ENCODE peak calls at places on chromosomes 7 and 10, in nine cellular contexts. One of them, this sample, is unnamed.

GRCh38 chr7:102985176-102985783 is 72.5 kb downstream of the LRRC17 start:
- DNase-seq in GM03348: no peak
- DNase-seq in NCI-H1105 treated with DMSO at 0.1 percent for 48 hours: no peak
- DNase-seq in occipital lobe: no peak
- DNase-seq in KBM-7: no peak
- DNase-seq in neuronal stem cell: no peak
- DNase-seq in skeletal muscle cell: no peak
- DNase-seq in activated T-helper 1 cell treated with anti-CD3 and anti-CD28 coated beads, Interleukin-2, amount 50 U/mL, for 16 hours: no peak
- DNase-seq in right atrium auricular region: no peak
- DNase-seq in this sample: no peak

GRCh38 chr10:33193867-33194521 is 140.5 kb downstream of the NRP1 start:
- DNase-seq in right atrium auricular region: peak
- DNase-seq in GM03348: peak
- DNase-seq in occipital lobe: no peak
- DNase-seq in KBM-7: no peak
- DNase-seq in skeletal muscle cell: peak
- DNase-seq in NCI-H1105 treated with DMSO at 0.1 percent for 48 hours: no peak
- DNase-seq in neuronal stem cell: no peak
- DNase-seq in activated T-helper 1 cell treated with anti-CD3 and anti-CD28 coated beads, Interleukin-2, amount 50 U/mL, for 16 hours: no peak
- DNase-seq in this sample: no peak

GRCh38 chr7:141649137-141649864 is 52.7 kb downstream of the DENND11 start:
- DNase-seq in KBM-7: no peak
- DNase-seq in right atrium auricular region: no peak
- DNase-seq in activated T-helper 1 cell treated with anti-CD3 and anti-CD28 coated beads, Interleukin-2, amount 50 U/mL, for 16 hours: no peak
- DNase-seq in neuronal stem cell: no peak
- DNase-seq in GM03348: no peak
- DNase-seq in skeletal muscle cell: no peak
- DNase-seq in NCI-H1105 treated with DMSO at 0.1 percent for 48 hours: no peak
- DNase-seq in occipital lobe: no peak
- DNase-seq in this sample: no peak

GRCh38 chr7:115223959-115224358 is 302.1 kb downstream of the MDFIC start:
- DNase-seq in activated T-helper 1 cell treated with anti-CD3 and anti-CD28 coated beads, Interleukin-2, amount 50 U/mL, for 16 hours: no peak
- DNase-seq in right atrium auricular region: no peak
- DNase-seq in occipital lobe: no peak
- DNase-seq in skeletal muscle cell: no peak
- DNase-seq in NCI-H1105 treated with DMSO at 0.1 percent for 48 hours: no peak
- DNase-seq in GM03348: no peak
- DNase-seq in KBM-7: no peak
- DNase-seq in neuronal stem cell: no peak
- DNase-seq in this sample: no peak

GRCh38 chr10:69327463-69328345 is 49.4 kb downstream of the HK1 start:
- DNase-seq in occipital lobe: peak
- DNase-seq in skeletal muscle cell: no peak
- DNase-seq in neuronal stem cell: no peak
- DNase-seq in GM03348: no peak
- DNase-seq in right atrium auricular region: peak
- DNase-seq in KBM-7: no peak
- DNase-seq in activated T-helper 1 cell treated with anti-CD3 and anti-CD28 coated beads, Interleukin-2, amount 50 U/mL, for 16 hours: peak
- DNase-seq in NCI-H1105 treated with DMSO at 0.1 percent for 48 hours: no peak
- DNase-seq in this sample: peak

GRCh38 chr7:54788664-54789063 is 29.7 kb upstream of the SEC61G start:
- DNase-seq in neuronal stem cell: peak
- DNase-seq in NCI-H1105 treated with DMSO at 0.1 percent for 48 hours: peak
- DNase-seq in KBM-7: peak
- DNase-seq in GM03348: peak
- DNase-seq in right atrium auricular region: peak
- DNase-seq in activated T-helper 1 cell treated with anti-CD3 and anti-CD28 coated beads, Interleukin-2, amount 50 U/mL, for 16 hours: no peak
- DNase-seq in skeletal muscle cell: peak
- DNase-seq in occipital lobe: peak
- DNase-seq in this sample: peak

GRCh38 chr7:139753079-139753692 is 24.6 kb downstream of the HIPK2 start:
- DNase-seq in activated T-helper 1 cell treated with anti-CD3 and anti-CD28 coated beads, Interleukin-2, amount 50 U/mL, for 16 hours: no peak
- DNase-seq in neuronal stem cell: no peak
- DNase-seq in GM03348: peak
- DNase-seq in NCI-H1105 treated with DMSO at 0.1 percent for 48 hours: no peak
- DNase-seq in KBM-7: no peak
- DNase-seq in right atrium auricular region: no peak
- DNase-seq in skeletal muscle cell: no peak
- DNase-seq in occipital lobe: no peak
- DNase-seq in this sample: no peak

GRCh38 chr10:77305650-77306632 is 331.7 kb downstream of the KCNMA1 start:
- DNase-seq in neuronal stem cell: no peak
- DNase-seq in activated T-helper 1 cell treated with anti-CD3 and anti-CD28 coated beads, Interleukin-2, amount 50 U/mL, for 16 hours: no peak
- DNase-seq in GM03348: peak
- DNase-seq in NCI-H1105 treated with DMSO at 0.1 percent for 48 hours: no peak
- DNase-seq in skeletal muscle cell: no peak
- DNase-seq in right atrium auricular region: no peak
- DNase-seq in occipital lobe: no peak
- DNase-seq in KBM-7: no peak
- DNase-seq in this sample: peak

GRCh38 chr7:32774411-32774970 is 117.1 kb downstream of the KBTBD2 start:
- DNase-seq in KBM-7: no peak
- DNase-seq in activated T-helper 1 cell treated with anti-CD3 and anti-CD28 coated beads, Interleukin-2, amount 50 U/mL, for 16 hours: no peak
- DNase-seq in skeletal muscle cell: no peak
- DNase-seq in right atrium auricular region: no peak
- DNase-seq in occipital lobe: no peak
- DNase-seq in neuronal stem cell: no peak
- DNase-seq in GM03348: no peak
- DNase-seq in NCI-H1105 treated with DMSO at 0.1 percent for 48 hours: no peak
- DNase-seq in this sample: no peak

GRCh38 chr7:10655031-10655430 is 318.6 kb upstream of the PHF14 start:
- DNase-seq in GM03348: no peak
- DNase-seq in right atrium auricular region: no peak
- DNase-seq in neuronal stem cell: no peak
- DNase-seq in activated T-helper 1 cell treated with anti-CD3 and anti-CD28 coated beads, Interleukin-2, amount 50 U/mL, for 16 hours: no peak
- DNase-seq in skeletal muscle cell: no peak
- DNase-seq in KBM-7: no peak
- DNase-seq in NCI-H1105 treated with DMSO at 0.1 percent for 48 hours: no peak
- DNase-seq in occipital lobe: no peak
- DNase-seq in this sample: no peak

GRCh38 chr10:5575482-5576153 is 50.9 kb downstream of the CALML3 start:
- DNase-seq in occipital lobe: no peak
- DNase-seq in skeletal muscle cell: no peak
- DNase-seq in KBM-7: no peak
- DNase-seq in NCI-H1105 treated with DMSO at 0.1 percent for 48 hours: peak
- DNase-seq in neuronal stem cell: no peak
- DNase-seq in activated T-helper 1 cell treated with anti-CD3 and anti-CD28 coated beads, Interleukin-2, amount 50 U/mL, for 16 hours: no peak
- DNase-seq in GM03348: peak
- DNase-seq in right atrium auricular region: no peak
- DNase-seq in this sample: no peak

GRCh38 chr7:47516985-47517590 is 64.8 kb downstream of the TNS3 start:
- DNase-seq in GM03348: no peak
- DNase-seq in skeletal muscle cell: no peak
- DNase-seq in neuronal stem cell: no peak
- DNase-seq in NCI-H1105 treated with DMSO at 0.1 percent for 48 hours: no peak
- DNase-seq in activated T-helper 1 cell treated with anti-CD3 and anti-CD28 coated beads, Interleukin-2, amount 50 U/mL, for 16 hours: no peak
- DNase-seq in right atrium auricular region: no peak
- DNase-seq in occipital lobe: no peak
- DNase-seq in KBM-7: peak
- DNase-seq in this sample: no peak

GRCh38 chr10:51076442-51076841 is 2.2 kb downstream of the PRKG1 start:
- DNase-seq in KBM-7: no peak
- DNase-seq in occipital lobe: no peak
- DNase-seq in right atrium auricular region: no peak
- DNase-seq in activated T-helper 1 cell treated with anti-CD3 and anti-CD28 coated beads, Interleukin-2, amount 50 U/mL, for 16 hours: no peak
- DNase-seq in skeletal muscle cell: no peak
- DNase-seq in GM03348: no peak
- DNase-seq in NCI-H1105 treated with DMSO at 0.1 percent for 48 hours: no peak
- DNase-seq in neuronal stem cell: no peak
- DNase-seq in this sample: no peak

GRCh38 chr7:74006451-74007259 is 21.3 kb upstream of the ELN start:
- DNase-seq in skeletal muscle cell: no peak
- DNase-seq in neuronal stem cell: no peak
- DNase-seq in NCI-H1105 treated with DMSO at 0.1 percent for 48 hours: no peak
- DNase-seq in GM03348: no peak
- DNase-seq in right atrium auricular region: no peak
- DNase-seq in occipital lobe: no peak
- DNase-seq in KBM-7: no peak
- DNase-seq in activated T-helper 1 cell treated with anti-CD3 and anti-CD28 coated beads, Interleukin-2, amount 50 U/mL, for 16 hours: no peak
- DNase-seq in this sample: no peak

GRCh38 chr7:70569335-70569819 is 562.6 kb upstream of the GALNT17 start:
- DNase-seq in occipital lobe: no peak
- DNase-seq in activated T-helper 1 cell treated with anti-CD3 and anti-CD28 coated beads, Interleukin-2, amount 50 U/mL, for 16 hours: no peak
- DNase-seq in KBM-7: no peak
- DNase-seq in GM03348: no peak
- DNase-seq in right atrium auricular region: no peak
- DNase-seq in skeletal muscle cell: peak
- DNase-seq in neuronal stem cell: no peak
- DNase-seq in NCI-H1105 treated with DMSO at 0.1 percent for 48 hours: peak
- DNase-seq in this sample: no peak

GRCh38 chr7:87152112-87152896 is at the start of gene DMTF1:
- DNase-seq in GM03348: peak
- DNase-seq in NCI-H1105 treated with DMSO at 0.1 percent for 48 hours: peak
- DNase-seq in KBM-7: peak
- DNase-seq in activated T-helper 1 cell treated with anti-CD3 and anti-CD28 coated beads, Interleukin-2, amount 50 U/mL, for 16 hours: peak
- DNase-seq in skeletal muscle cell: peak
- DNase-seq in right atrium auricular region: peak
- DNase-seq in occipital lobe: peak
- DNase-seq in neuronal stem cell: peak
- DNase-seq in this sample: peak

GRCh38 chr7:143492799-143493568 is 15.3 kb downstream of the TAS2R41 start:
- DNase-seq in NCI-H1105 treated with DMSO at 0.1 percent for 48 hours: no peak
- DNase-seq in neuronal stem cell: no peak
- DNase-seq in GM03348: peak
- DNase-seq in skeletal muscle cell: no peak
- DNase-seq in KBM-7: no peak
- DNase-seq in right atrium auricular region: no peak
- DNase-seq in activated T-helper 1 cell treated with anti-CD3 and anti-CD28 coated beads, Interleukin-2, amount 50 U/mL, for 16 hours: no peak
- DNase-seq in occipital lobe: no peak
- DNase-seq in this sample: no peak

GRCh38 chr7:22052650-22053336 is 107.1 kb upstream of the CDCA7L start:
- DNase-seq in activated T-helper 1 cell treated with anti-CD3 and anti-CD28 coated beads, Interleukin-2, amount 50 U/mL, for 16 hours: no peak
- DNase-seq in skeletal muscle cell: no peak
- DNase-seq in KBM-7: no peak
- DNase-seq in occipital lobe: no peak
- DNase-seq in GM03348: no peak
- DNase-seq in right atrium auricular region: no peak
- DNase-seq in NCI-H1105 treated with DMSO at 0.1 percent for 48 hours: no peak
- DNase-seq in neuronal stem cell: no peak
- DNase-seq in this sample: no peak

GRCh38 chr7:2084331-2084730 is 148.4 kb downstream of the MAD1L1 start:
- DNase-seq in right atrium auricular region: no peak
- DNase-seq in occipital lobe: no peak
- DNase-seq in neuronal stem cell: no peak
- DNase-seq in skeletal muscle cell: no peak
- DNase-seq in GM03348: no peak
- DNase-seq in NCI-H1105 treated with DMSO at 0.1 percent for 48 hours: no peak
- DNase-seq in activated T-helper 1 cell treated with anti-CD3 and anti-CD28 coated beads, Interleukin-2, amount 50 U/mL, for 16 hours: no peak
- DNase-seq in KBM-7: no peak
- DNase-seq in this sample: no peak

GRCh38 chr7:37960483-37960882 is 40.0 kb downstream of the EPDR1 start:
- DNase-seq in GM03348: no peak
- DNase-seq in neuronal stem cell: no peak
- DNase-seq in NCI-H1105 treated with DMSO at 0.1 percent for 48 hours: no peak
- DNase-seq in occipital lobe: no peak
- DNase-seq in right atrium auricular region: no peak
- DNase-seq in activated T-helper 1 cell treated with anti-CD3 and anti-CD28 coated beads, Interleukin-2, amount 50 U/mL, for 16 hours: no peak
- DNase-seq in KBM-7: no peak
- DNase-seq in skeletal muscle cell: no peak
- DNase-seq in this sample: no peak

GRCh38 chr7:74288034-74288881 is 949 bp upstream of the CLIP2 start:
- DNase-seq in GM03348: no peak
- DNase-seq in KBM-7: peak
- DNase-seq in neuronal stem cell: no peak
- DNase-seq in occipital lobe: no peak
- DNase-seq in activated T-helper 1 cell treated with anti-CD3 and anti-CD28 coated beads, Interleukin-2, amount 50 U/mL, for 16 hours: no peak
- DNase-seq in right atrium auricular region: no peak
- DNase-seq in NCI-H1105 treated with DMSO at 0.1 percent for 48 hours: no peak
- DNase-seq in skeletal muscle cell: no peak
- DNase-seq in this sample: no peak

GRCh38 chr10:131433566-131433965 is 122.0 kb upstream of the TCERG1L start:
- DNase-seq in skeletal muscle cell: no peak
- DNase-seq in right atrium auricular region: no peak
- DNase-seq in KBM-7: no peak
- DNase-seq in activated T-helper 1 cell treated with anti-CD3 and anti-CD28 coated beads, Interleukin-2, amount 50 U/mL, for 16 hours: no peak
- DNase-seq in NCI-H1105 treated with DMSO at 0.1 percent for 48 hours: no peak
- DNase-seq in GM03348: no peak
- DNase-seq in neuronal stem cell: no peak
- DNase-seq in occipital lobe: no peak
- DNase-seq in this sample: no peak

GRCh38 chr7:6443372-6443941 is 4.3 kb downstream of the DAGLB start:
- DNase-seq in right atrium auricular region: no peak
- DNase-seq in activated T-helper 1 cell treated with anti-CD3 and anti-CD28 coated beads, Interleukin-2, amount 50 U/mL, for 16 hours: no peak
- DNase-seq in NCI-H1105 treated with DMSO at 0.1 percent for 48 hours: no peak
- DNase-seq in neuronal stem cell: no peak
- DNase-seq in skeletal muscle cell: peak
- DNase-seq in occipital lobe: no peak
- DNase-seq in GM03348: peak
- DNase-seq in KBM-7: no peak
- DNase-seq in this sample: no peak

GRCh38 chr7:1419688-1420087 is 39.6 kb downstream of the MICALL2 start:
- DNase-seq in NCI-H1105 treated with DMSO at 0.1 percent for 48 hours: no peak
- DNase-seq in neuronal stem cell: no peak
- DNase-seq in right atrium auricular region: no peak
- DNase-seq in skeletal muscle cell: no peak
- DNase-seq in activated T-helper 1 cell treated with anti-CD3 and anti-CD28 coated beads, Interleukin-2, amount 50 U/mL, for 16 hours: no peak
- DNase-seq in occipital lobe: no peak
- DNase-seq in GM03348: no peak
- DNase-seq in KBM-7: no peak
- DNase-seq in this sample: no peak

GRCh38 chr7:131538071-131538790 is 18.2 kb downstream of the PODXL start:
- DNase-seq in occipital lobe: no peak
- DNase-seq in NCI-H1105 treated with DMSO at 0.1 percent for 48 hours: no peak
- DNase-seq in activated T-helper 1 cell treated with anti-CD3 and anti-CD28 coated beads, Interleukin-2, amount 50 U/mL, for 16 hours: no peak
- DNase-seq in neuronal stem cell: no peak
- DNase-seq in KBM-7: no peak
- DNase-seq in GM03348: peak
- DNase-seq in right atrium auricular region: no peak
- DNase-seq in skeletal muscle cell: no peak
- DNase-seq in this sample: no peak

GRCh38 chr7:106167439-106168136 is 55.5 kb upstream of the SYPL1 start:
- DNase-seq in skeletal muscle cell: no peak
- DNase-seq in activated T-helper 1 cell treated with anti-CD3 and anti-CD28 coated beads, Interleukin-2, amount 50 U/mL, for 16 hours: no peak
- DNase-seq in occipital lobe: no peak
- DNase-seq in KBM-7: no peak
- DNase-seq in GM03348: peak
- DNase-seq in right atrium auricular region: no peak
- DNase-seq in NCI-H1105 treated with DMSO at 0.1 percent for 48 hours: no peak
- DNase-seq in neuronal stem cell: no peak
- DNase-seq in this sample: no peak

GRCh38 chr10:14736043-14736442 is 38.7 kb downstream of the FAM107B start:
- DNase-seq in skeletal muscle cell: no peak
- DNase-seq in activated T-helper 1 cell treated with anti-CD3 and anti-CD28 coated beads, Interleukin-2, amount 50 U/mL, for 16 hours: no peak
- DNase-seq in neuronal stem cell: no peak
- DNase-seq in KBM-7: no peak
- DNase-seq in right atrium auricular region: no peak
- DNase-seq in GM03348: no peak
- DNase-seq in occipital lobe: no peak
- DNase-seq in NCI-H1105 treated with DMSO at 0.1 percent for 48 hours: no peak
- DNase-seq in this sample: no peak